ENCODE peak calls at places on chromosomes 13 and 19, in seven cellular contexts. Y is lung; K is posterior cingulate gyrus; O is activated CD8-positive, alpha-beta memory T cell treated with anti-CD3 and anti-CD28 coated beads for 48 hours; W is NCI-H2081; T is right cardiac atrium; H is kidney tubule cell. V is an unnamed sample.

GRCh38 chr19:51739466-51740213 is 12.0 kb downstream of the FPR1 start:
- DNase-seq in Y (no peak), K (no peak), O (no peak), W (no peak), T (no peak), H (peak), V (no peak)

GRCh38 chr13:105611424-105611823 is 924.0 kb downstream of the EFNB2 start:
- DNase-seq in Y (no peak), K (no peak), O (no peak), W (no peak), T (no peak), H (peak), V (no peak)

GRCh38 chr13:30796132-30796832 is 60.9 kb downstream of the ALOX5AP start:
- DNase-seq in Y (no peak), K (no peak), O (no peak), W (no peak), T (peak), H (peak), V (peak)

GRCh38 chr19:1612114-1613086 is 7.1 kb upstream of the UQCR11 start:
- DNase-seq in Y (no peak), K (no peak), O (no peak), W (no peak), T (peak), H (no peak), V (no peak)

GRCh38 chr13:73168993-73169401 is 110.2 kb downstream of the KLF5 start:
- DNase-seq in Y (no peak), K (no peak), O (no peak), W (no peak), T (no peak), H (peak), V (no peak)

GRCh38 chr19:480016-480855 is 16.1 kb upstream of the MADCAM1 start:
- DNase-seq in Y (peak), K (peak), O (no peak), W (no peak), T (peak), H (peak), V (peak)

GRCh38 chr19:10122066-10122465 is 2.4 kb upstream of the EIF3G start:
- DNase-seq in Y (no peak), K (no peak), O (no peak), W (no peak), T (peak), H (no peak), V (no peak)

GRCh38 chr13:110949628-110950027 is 34.8 kb upstream of the ANKRD10 start:
- DNase-seq in Y (no peak), K (no peak), O (no peak), W (no peak), T (no peak), H (no peak), V (no peak)

GRCh38 chr19:43776285-43776684 is 4.5 kb downstream of the KCNN4 start:
- DNase-seq in Y (no peak), K (no peak), O (no peak), W (no peak), T (no peak), H (no peak), V (no peak)

GRCh38 chr13:94696171-94696570 is 16.2 kb downstream of the SOX21 start:
- DNase-seq in Y (no peak), K (no peak), O (no peak), W (no peak), T (no peak), H (peak), V (no peak)

GRCh38 chr19:10979950-10980349 is 19.1 kb downstream of the SMARCA4 start:
- DNase-seq in Y (no peak), K (peak), O (no peak), W (no peak), T (peak), H (no peak), V (peak)